ENCODE peak calls at places on chromosomes 12 and 14, in four cellular contexts. K is omental fat pad, M is WERI-Rb-1, H is fibroblast of pulmonary artery. A is an unnamed sample.
A peak's percentile ranks its signal among the peaks of the same experiment; 100 is the strongest.

GRCh38 chr14:75826599-75826998 is 155.2 kb downstream of the TGFB3 start:
- DNase-seq in H (no peak), M (no peak), K (no peak), A (no peak)

GRCh38 chr14:102131741-102132140 is 8.0 kb upstream of the WDR20 start:
- DNase-seq in M (no peak), K (no peak), H (no peak), A (no peak)

GRCh38 chr12:118109088-118109487 is 5.3 kb upstream of the VSIG10 start:
- DNase-seq in H (no peak), K (no peak), M (no peak), A (no peak)

GRCh38 chr12:109710279-109710746 is 3.3 kb upstream of the FAM222A start:
- DNase-seq in K (no peak), M (no peak), H (no peak), A (no peak)

GRCh38 chr14:97046991-97047390 is 249.8 kb downstream of the VRK1 start:
- DNase-seq in K (no peak), H (no peak), M (no peak), A (no peak)

GRCh38 chr14:43143106-43143505 is 1364.0 kb downstream of the FSCB start:
- DNase-seq in K (no peak), M (no peak), H (no peak), A (no peak)

GRCh38 chr12:125890983-125891382 is 825.7 kb downstream of the AACS start:
- DNase-seq in H (no peak), K (no peak), M (no peak), A (no peak)

GRCh38 chr12:102513272-102513671 is 32.9 kb upstream of the IGF1 start:
- DNase-seq in H (no peak), K (no peak), M (no peak), A (no peak)

GRCh38 chr12:50547742-50548141 is 43.0 kb downstream of the DIP2B start:
- DNase-seq in M (no peak), K (no peak), H (no peak), A (no peak)

GRCh38 chr14:56185991-56186390 is 67.8 kb downstream of the PELI2 start:
- DNase-seq in K (no peak), H (no peak), M (peak; percentile 53), A (no peak)

GRCh38 chr14:100438678-100439592 is 115.8 kb downstream of the SLC25A47 start:
- DNase-seq in H (peak; percentile 68), M (no peak), K (peak; percentile 40), A (no peak)

GRCh38 chr14:50801706-50802105 is 29.3 kb downstream of the NIN start:
- DNase-seq in M (no peak), H (peak; percentile 47), K (no peak), A (no peak)

GRCh38 chr14:50333010-50333409 is 20.9 kb downstream of the DMAC2L start:
- DNase-seq in K (no peak), M (no peak), H (peak; percentile 99), A (no peak)

GRCh38 chr14:104102282-104102914 is 16.9 kb downstream of the ASPG start:
- DNase-seq in K (no peak), M (no peak), H (no peak), A (no peak)

GRCh38 chr14:106875503-106875902 is 1349.1 kb downstream of the TMEM121 start:
- DNase-seq in M (peak; percentile 43), K (no peak), H (no peak), A (no peak)

GRCh38 chr12:1881301-1881700 is 37.2 kb downstream of the CACNA2D4 start:
- DNase-seq in H (no peak), K (no peak), M (no peak), A (no peak)

GRCh38 chr14:104109731-104110361 is 24.3 kb downstream of the ASPG start:
- DNase-seq in H (no peak), K (no peak), M (peak; percentile 17), A (peak; percentile 28)

GRCh38 chr14:94643316-94644101 is 31.3 kb downstream of the SERPINA3 start:
- DNase-seq in K (no peak), M (no peak), H (no peak), A (no peak)

GRCh38 chr14:106276326-106277267 is 750.2 kb downstream of the TMEM121 start:
- DNase-seq in M (no peak), H (no peak), K (no peak), A (no peak)

GRCh38 chr12:80412343-80412953 is 31.6 kb upstream of the PTPRQ start:
- DNase-seq in M (no peak), H (peak; percentile 76), K (no peak), A (no peak)

GRCh38 chr12:44372259-44372658 is 503.9 kb downstream of the NELL2 start:
- DNase-seq in H (no peak), M (no peak), K (no peak), A (no peak)

GRCh38 chr14:102338724-102339123 is 19.2 kb downstream of the ZNF839 start:
- DNase-seq in K (no peak), H (no peak), M (no peak), A (no peak)

GRCh38 chr12:56188116-56188785 is 1.0 kb downstream of the SMARCC2 start:
- DNase-seq in K (no peak), H (no peak), M (no peak), A (no peak)

GRCh38 chr14:77088645-77089044 is 9.4 kb upstream of the CIPC start:
- DNase-seq in K (no peak), M (no peak), H (no peak), A (no peak)

GRCh38 chr12:65876898-65877721 is 52.8 kb downstream of the HMGA2 start:
- DNase-seq in H (peak; percentile 83), K (no peak), M (no peak), A (no peak)

GRCh38 chr12:65875635-65876034 is 51.4 kb downstream of the HMGA2 start:
- DNase-seq in H (peak; percentile 51), M (no peak), K (no peak), A (no peak)

GRCh38 chr12:65877836-65878235 is 53.6 kb downstream of the HMGA2 start:
- DNase-seq in H (no peak), K (no peak), M (no peak), A (no peak)

GRCh38 chr12:65879878-65880277 is 55.6 kb downstream of the HMGA2 start:
- DNase-seq in H (peak; percentile 83), K (no peak), M (no peak), A (no peak)

DNA sequence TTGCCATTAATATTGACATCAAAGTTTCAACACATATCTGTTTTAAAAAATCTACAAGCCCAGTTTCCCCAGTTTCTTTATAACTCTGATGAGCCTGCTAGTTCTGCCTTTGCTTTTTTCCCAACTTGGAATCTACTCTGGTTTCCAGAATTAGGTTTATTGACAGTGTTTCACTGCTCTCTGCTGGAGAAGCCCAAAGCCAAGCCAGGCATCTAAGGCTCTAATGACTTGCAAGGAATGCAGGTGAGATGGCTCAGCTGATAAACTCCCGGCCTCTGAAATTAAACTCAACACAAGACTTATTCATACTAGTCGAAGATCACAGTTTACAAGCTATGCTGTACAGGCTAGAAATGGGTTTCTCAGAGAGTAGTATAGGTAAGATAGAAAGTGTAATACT is 54.3 kb downstream of the HMGA2 start:
- DNase-seq in M (no peak), K (no peak), H (no peak), A (no peak)
- TF ChIP-seq CTCF in M (peak; percentile 8), K (no peak), H (peak; percentile 29), A (no peak)

GRCh38 chr14:85415015-85415712 is 114.8 kb upstream of the FLRT2 start:
- DNase-seq in M (no peak), H (peak; percentile 98), K (no peak), A (peak; percentile 20)
- TF ChIP-seq CTCF in M (no peak), H (peak; percentile 74), K (no peak), A (no peak)

DNA sequence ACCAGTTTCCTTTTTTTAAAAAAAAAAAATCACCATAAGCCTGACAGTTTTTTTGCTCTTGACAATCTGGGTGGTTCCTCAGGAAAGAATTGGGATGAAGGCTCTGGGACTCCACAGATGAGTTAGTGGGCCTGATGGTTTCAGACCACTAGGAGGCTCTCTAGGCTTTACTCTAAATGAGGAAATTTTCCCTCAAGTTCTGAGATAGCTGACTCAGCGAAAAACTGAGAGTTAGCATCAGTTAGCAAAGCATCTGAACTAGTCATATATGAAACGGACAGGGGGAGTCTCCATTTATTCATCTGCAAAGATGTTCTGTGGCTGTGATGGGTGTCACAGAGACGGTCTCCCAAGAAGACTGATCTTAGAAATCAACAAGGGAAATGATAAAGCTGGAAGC is 314.3 kb upstream of the OR4E1 start:
- DNase-seq in K (no peak), H (peak; percentile 30), M (no peak), A (no peak)
- TF ChIP-seq CTCF in K (no peak), H (peak; percentile 58), M (peak; percentile 32), A (peak; percentile 41)

DNA sequence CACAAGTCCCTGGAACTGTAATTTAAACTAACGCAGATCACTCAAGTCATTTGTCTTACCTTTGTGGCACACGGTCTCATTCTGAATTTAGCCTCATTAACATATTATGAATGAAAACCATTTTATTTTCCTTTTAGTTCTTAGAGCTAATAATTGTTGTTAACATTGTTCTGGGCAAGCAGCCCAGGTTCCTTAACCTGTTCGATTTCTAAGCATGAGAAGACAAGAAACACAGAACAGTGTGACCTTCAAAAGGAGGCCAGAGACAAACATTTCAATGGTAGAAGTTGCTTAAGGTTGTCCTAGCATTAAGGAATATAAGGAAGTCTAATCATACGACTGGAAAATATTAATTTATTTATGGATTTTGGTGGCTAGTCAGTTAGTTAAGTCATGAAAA is 35.2 kb downstream of the PIWIL1 start:
- DNase-seq in M (no peak), K (no peak), H (no peak), A (no peak)
- TF ChIP-seq CTCF in M (no peak), K (no peak), H (no peak), A (no peak)

DNA sequence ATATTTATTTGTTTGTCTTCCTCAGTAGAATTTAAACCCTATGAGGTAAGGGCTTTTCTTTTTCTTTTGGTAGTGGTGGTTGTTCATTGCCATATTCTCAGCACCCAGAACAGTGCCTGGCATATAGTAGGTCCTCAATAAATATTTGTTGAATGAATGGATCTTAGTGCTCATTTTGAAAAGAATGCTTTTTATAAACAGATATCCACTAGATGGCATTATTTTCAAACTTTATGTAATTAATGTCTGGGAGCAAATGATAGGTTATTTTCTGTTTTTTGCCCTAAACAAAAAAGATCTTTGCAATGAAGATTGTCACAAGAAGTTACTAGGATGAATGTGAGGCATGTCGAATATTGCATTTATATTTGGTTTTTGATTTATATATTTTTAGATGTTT is 64.1 kb downstream of the RAD51B start:
- DNase-seq in M (no peak), K (no peak), H (peak; percentile 61), A (no peak)
- TF ChIP-seq CTCF in M (no peak), K (no peak), H (peak; percentile 24), A (peak; percentile 40)

GRCh38 chr12:63922446-63922845 is 77.9 kb downstream of the SRGAP1 start:
- DNase-seq in K (no peak), M (no peak), H (peak; percentile 71), A (no peak)
- TF ChIP-seq CTCF in K (no peak), M (no peak), H (no peak), A (no peak)

A was measured in mesothelial cell of epicardium.